ENCODE peak calls at places on chromosomes 11 and 22, in seven cellular contexts. One of them, this sample, is unnamed.

GRCh38 chr11:10294289-10294953 is 402 bp upstream of the SBF2 start:
- DNase-seq in naive B cell: no peak
- DNase-seq in CD8-positive, alpha-beta memory T cell: no peak
- DNase-seq in anterior cingulate cortex: no peak
- DNase-seq in activated CD4-positive, alpha-beta T cell treated with anti-CD3 and anti-CD28 coated beads, Interleukin-2, amount 50 U/mL, for 1 hour: no peak
- DNase-seq in NCI-H2081: peak
- DNase-seq in HEK293T: peak
- DNase-seq in this sample: no peak

GRCh38 chr11:23555085-23555484 is 694.8 kb upstream of the CCDC179 start:
- DNase-seq in naive B cell: no peak
- DNase-seq in CD8-positive, alpha-beta memory T cell: no peak
- DNase-seq in anterior cingulate cortex: no peak
- DNase-seq in activated CD4-positive, alpha-beta T cell treated with anti-CD3 and anti-CD28 coated beads, Interleukin-2, amount 50 U/mL, for 1 hour: no peak
- DNase-seq in NCI-H2081: no peak
- DNase-seq in HEK293T: no peak
- DNase-seq in this sample: no peak

GRCh38 chr22:50300620-50301257 is 6.7 kb downstream of the PLXNB2 start:
- DNase-seq in naive B cell: no peak
- DNase-seq in CD8-positive, alpha-beta memory T cell: no peak
- DNase-seq in anterior cingulate cortex: no peak
- DNase-seq in activated CD4-positive, alpha-beta T cell treated with anti-CD3 and anti-CD28 coated beads, Interleukin-2, amount 50 U/mL, for 1 hour: no peak
- DNase-seq in NCI-H2081: no peak
- DNase-seq in HEK293T: no peak
- DNase-seq in this sample: no peak

GRCh38 chr22:35104491-35104890 is 38.5 kb downstream of the ISX start:
- DNase-seq in naive B cell: no peak
- DNase-seq in CD8-positive, alpha-beta memory T cell: no peak
- DNase-seq in anterior cingulate cortex: no peak
- DNase-seq in activated CD4-positive, alpha-beta T cell treated with anti-CD3 and anti-CD28 coated beads, Interleukin-2, amount 50 U/mL, for 1 hour: no peak
- DNase-seq in NCI-H2081: no peak
- DNase-seq in HEK293T: no peak
- DNase-seq in this sample: no peak

GRCh38 chr11:117232911-117233409 is 489 bp downstream of the RNF214 start:
- DNase-seq in naive B cell: no peak
- DNase-seq in CD8-positive, alpha-beta memory T cell: no peak
- DNase-seq in anterior cingulate cortex: no peak
- DNase-seq in activated CD4-positive, alpha-beta T cell treated with anti-CD3 and anti-CD28 coated beads, Interleukin-2, amount 50 U/mL, for 1 hour: no peak
- DNase-seq in NCI-H2081: no peak
- DNase-seq in HEK293T: peak
- DNase-seq in this sample: peak

GRCh38 chr11:31810779-31811647 is at the start of gene PAX6:
- DNase-seq in naive B cell: peak
- DNase-seq in CD8-positive, alpha-beta memory T cell: no peak
- DNase-seq in anterior cingulate cortex: no peak
- DNase-seq in activated CD4-positive, alpha-beta T cell treated with anti-CD3 and anti-CD28 coated beads, Interleukin-2, amount 50 U/mL, for 1 hour: peak
- DNase-seq in NCI-H2081: peak
- DNase-seq in HEK293T: peak
- DNase-seq in this sample: peak

GRCh38 chr11:130600616-130601015 is 152.2 kb downstream of the ADAMTS15 start:
- DNase-seq in naive B cell: no peak
- DNase-seq in CD8-positive, alpha-beta memory T cell: no peak
- DNase-seq in anterior cingulate cortex: no peak
- DNase-seq in activated CD4-positive, alpha-beta T cell treated with anti-CD3 and anti-CD28 coated beads, Interleukin-2, amount 50 U/mL, for 1 hour: no peak
- DNase-seq in NCI-H2081: no peak
- DNase-seq in HEK293T: no peak
- DNase-seq in this sample: no peak

GRCh38 chr11:41189711-41190477 is 269.6 kb downstream of the LRRC4C start:
- DNase-seq in naive B cell: no peak
- DNase-seq in CD8-positive, alpha-beta memory T cell: no peak
- DNase-seq in anterior cingulate cortex: no peak
- DNase-seq in activated CD4-positive, alpha-beta T cell treated with anti-CD3 and anti-CD28 coated beads, Interleukin-2, amount 50 U/mL, for 1 hour: no peak
- DNase-seq in NCI-H2081: peak
- DNase-seq in HEK293T: no peak
- DNase-seq in this sample: no peak

GRCh38 chr11:60769273-60769672 is 12.6 kb downstream of the MS4A15 start:
- DNase-seq in naive B cell: no peak
- DNase-seq in CD8-positive, alpha-beta memory T cell: no peak
- DNase-seq in anterior cingulate cortex: no peak
- DNase-seq in activated CD4-positive, alpha-beta T cell treated with anti-CD3 and anti-CD28 coated beads, Interleukin-2, amount 50 U/mL, for 1 hour: no peak
- DNase-seq in NCI-H2081: no peak
- DNase-seq in HEK293T: no peak
- DNase-seq in this sample: no peak

GRCh38 chr22:49986325-49986724 is 25.8 kb downstream of the PIM3 start:
- DNase-seq in naive B cell: no peak
- DNase-seq in CD8-positive, alpha-beta memory T cell: no peak
- DNase-seq in anterior cingulate cortex: no peak
- DNase-seq in activated CD4-positive, alpha-beta T cell treated with anti-CD3 and anti-CD28 coated beads, Interleukin-2, amount 50 U/mL, for 1 hour: no peak
- DNase-seq in NCI-H2081: no peak
- DNase-seq in HEK293T: no peak
- DNase-seq in this sample: no peak

GRCh38 chr11:12943276-12943675 is 65.8 kb upstream of the RASSF10 start:
- DNase-seq in naive B cell: no peak
- DNase-seq in CD8-positive, alpha-beta memory T cell: no peak
- DNase-seq in anterior cingulate cortex: no peak
- DNase-seq in activated CD4-positive, alpha-beta T cell treated with anti-CD3 and anti-CD28 coated beads, Interleukin-2, amount 50 U/mL, for 1 hour: no peak
- DNase-seq in NCI-H2081: no peak
- DNase-seq in HEK293T: no peak
- DNase-seq in this sample: no peak

GRCh38 chr11:46335858-46336600 is 11.2 kb upstream of the DGKZ start:
- DNase-seq in naive B cell: no peak
- DNase-seq in CD8-positive, alpha-beta memory T cell: no peak
- DNase-seq in anterior cingulate cortex: no peak
- DNase-seq in activated CD4-positive, alpha-beta T cell treated with anti-CD3 and anti-CD28 coated beads, Interleukin-2, amount 50 U/mL, for 1 hour: no peak
- DNase-seq in NCI-H2081: no peak
- DNase-seq in HEK293T: no peak
- DNase-seq in this sample: no peak

GRCh38 chr11:6200975-6201374 is 2.0 kb downstream of the OR52W1 start:
- DNase-seq in naive B cell: no peak
- DNase-seq in CD8-positive, alpha-beta memory T cell: no peak
- DNase-seq in anterior cingulate cortex: no peak
- DNase-seq in activated CD4-positive, alpha-beta T cell treated with anti-CD3 and anti-CD28 coated beads, Interleukin-2, amount 50 U/mL, for 1 hour: no peak
- DNase-seq in NCI-H2081: no peak
- DNase-seq in HEK293T: no peak
- DNase-seq in this sample: no peak

GRCh38 chr11:76443254-76443935 is 1.4 kb upstream of the EMSY start:
- DNase-seq in naive B cell: no peak
- DNase-seq in CD8-positive, alpha-beta memory T cell: no peak
- DNase-seq in anterior cingulate cortex: no peak
- DNase-seq in activated CD4-positive, alpha-beta T cell treated with anti-CD3 and anti-CD28 coated beads, Interleukin-2, amount 50 U/mL, for 1 hour: no peak
- DNase-seq in NCI-H2081: peak
- DNase-seq in HEK293T: no peak
- DNase-seq in this sample: no peak